ENCODE peak calls at places on chromosomes 13 and 19, in ten cellular contexts. V, T, Q, B, W, I, S, G, M and Z are unnamed samples.

GRCh38 chr19:44998025-44998424 is 3.2 kb upstream of the RELB start:
- DNase-seq in V (no peak), T (no peak), Q (no peak), B (no peak), W (no peak), I (no peak), S (no peak), G (no peak), M (no peak), Z (no peak)

GRCh38 chr13:23505007-23505406 is 65.2 kb upstream of the TNFRSF19 start:
- DNase-seq in V (peak), T (no peak), Q (no peak), B (no peak), W (peak), I (peak), S (peak), G (no peak), M (peak), Z (peak)

GRCh38 chr13:94858856-94859811 is 146.8 kb upstream of the SOX21 start:
- DNase-seq in V (peak), T (peak), Q (no peak), B (peak), W (peak), I (peak), S (peak), G (no peak), M (peak), Z (peak)

GRCh38 chr13:40452741-40453665 is 213.4 kb downstream of the FOXO1 start:
- DNase-seq in V (peak), T (no peak), Q (no peak), B (no peak), W (peak), I (peak), S (peak), G (no peak), M (no peak), Z (peak)

GRCh38 chr19:58586131-58586765 is 13.1 kb upstream of the MZF1 start:
- DNase-seq in V (no peak), T (no peak), Q (peak), B (no peak), W (no peak), I (no peak), S (no peak), G (no peak), M (no peak), Z (no peak)

GRCh38 chr19:2609389-2610116 is 92.9 kb downstream of the GNG7 start:
- DNase-seq in V (no peak), T (no peak), Q (no peak), B (no peak), W (no peak), I (no peak), S (no peak), G (no peak), M (no peak), Z (no peak)

GRCh38 chr13:99895999-99896695 is 75.4 kb downstream of the ZIC5 start:
- DNase-seq in V (no peak), T (no peak), Q (no peak), B (no peak), W (no peak), I (no peak), S (no peak), G (no peak), M (no peak), Z (no peak)

GRCh38 chr19:4737955-4738580 is 14.4 kb upstream of the DPP9 start:
- DNase-seq in V (no peak), T (no peak), Q (no peak), B (no peak), W (no peak), I (no peak), S (no peak), G (no peak), M (no peak), Z (no peak)

GRCh38 chr19:52527954-52528326 is 472 bp downstream of the ZNF808 start:
- DNase-seq in V (no peak), T (peak), Q (no peak), B (peak), W (peak), I (peak), S (no peak), G (no peak), M (no peak), Z (no peak)

GRCh38 chr13:50197705-50198104 is 182.5 kb downstream of the KCNRG start:
- DNase-seq in V (no peak), T (no peak), Q (no peak), B (no peak), W (no peak), I (no peak), S (peak), G (no peak), M (no peak), Z (no peak)

GRCh38 chr13:103000157-103000556 is 66.1 kb downstream of the SLC10A2 start:
- DNase-seq in V (no peak), T (no peak), Q (no peak), B (no peak), W (no peak), I (no peak), S (no peak), G (no peak), M (no peak), Z (no peak)

GRCh38 chr13:107669356-107669755 is 546.0 kb downstream of the LIG4 start:
- DNase-seq in V (peak), T (no peak), Q (no peak), B (no peak), W (peak), I (no peak), S (peak), G (no peak), M (no peak), Z (no peak)

GRCh38 chr19:19355606-19356139 is 35.0 kb downstream of the MAU2 start:
- DNase-seq in V (no peak), T (no peak), Q (no peak), B (no peak), W (no peak), I (no peak), S (no peak), G (no peak), M (no peak), Z (no peak)

GRCh38 chr13:51599444-51600176 is 15.3 kb downstream of the WDFY2 start:
- DNase-seq in V (no peak), T (no peak), Q (no peak), B (no peak), W (no peak), I (no peak), S (no peak), G (no peak), M (no peak), Z (no peak)

GRCh38 chr19:19224852-19225494 is 13.2 kb downstream of the NCAN start:
- DNase-seq in V (no peak), T (peak), Q (no peak), B (peak), W (peak), I (peak), S (peak), G (no peak), M (peak), Z (peak)

GRCh38 chr13:21674271-21675009 is 3.6 kb downstream of the FGF9 start:
- DNase-seq in V (no peak), T (peak), Q (no peak), B (no peak), W (no peak), I (no peak), S (no peak), G (no peak), M (peak), Z (no peak)

GRCh38 chr13:33334831-33335230 is 49.3 kb upstream of the STARD13 start:
- DNase-seq in V (no peak), T (no peak), Q (no peak), B (no peak), W (no peak), I (no peak), S (no peak), G (no peak), M (no peak), Z (no peak)

GRCh38 chr19:35408284-35409171 is 37.7 kb downstream of the GPR42 start:
- DNase-seq in V (no peak), T (no peak), Q (no peak), B (no peak), W (no peak), I (no peak), S (no peak), G (no peak), M (no peak), Z (no peak)
- TF ChIP-seq CTCF in V (no peak), T (no peak), Q (no peak), B (no peak), W (no peak), I (no peak), S (no peak), G (no peak), M (no peak), Z (no peak)

DNA sequence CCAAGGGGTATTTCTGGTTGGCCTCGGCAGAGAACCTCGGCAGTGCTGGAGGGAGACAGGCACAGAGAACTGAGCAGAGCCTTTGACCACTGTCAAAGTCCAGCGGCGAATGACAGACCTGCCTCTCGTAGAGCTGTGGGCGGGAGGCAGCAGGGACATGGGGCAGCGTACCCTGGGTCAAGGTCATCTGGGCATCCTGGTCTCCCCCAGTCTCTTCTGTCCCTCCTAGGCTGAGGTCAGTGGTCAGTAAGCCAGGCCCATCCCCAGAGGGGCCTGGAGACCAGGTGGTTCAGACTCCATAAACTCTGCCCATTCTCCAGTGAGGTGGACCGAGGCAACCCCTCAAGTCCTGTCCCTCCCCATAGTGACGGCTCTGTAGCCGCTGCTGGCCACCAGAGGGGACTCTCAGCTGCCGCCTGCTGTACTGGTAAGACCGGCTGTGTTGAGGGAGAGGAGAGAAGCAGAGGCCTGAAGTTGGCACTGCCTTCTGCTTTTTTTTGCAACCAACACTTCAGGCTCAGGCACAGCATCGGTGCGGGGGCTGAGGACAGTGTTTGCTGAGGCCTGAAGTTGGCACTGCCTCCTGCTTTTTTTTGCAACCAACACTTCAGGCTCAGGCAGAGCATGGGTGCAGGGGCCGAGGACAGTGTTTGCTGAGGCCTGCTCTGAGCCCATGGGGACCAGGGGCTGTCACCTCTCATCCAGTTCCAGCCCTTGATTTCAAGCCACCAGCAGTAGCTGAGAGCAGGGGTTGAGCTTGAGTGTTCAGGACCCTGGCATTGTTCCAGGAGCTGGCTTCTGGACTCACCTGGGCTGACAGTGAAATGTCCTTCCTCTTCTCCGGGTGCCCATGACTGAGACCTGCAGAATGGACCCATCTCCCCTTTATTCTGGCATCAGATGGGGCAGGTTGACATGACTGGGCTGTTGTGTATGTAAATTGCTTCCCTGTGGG is at the start of gene PGLYRP2:
- DNase-seq in V (no peak), T (no peak), Q (no peak), B (no peak), W (no peak), I (no peak), S (no peak), G (no peak), M (no peak), Z (no peak)
- TF ChIP-seq CTCF in V (no peak), T (no peak), Q (no peak), B (peak), W (no peak), I (no peak), S (peak), G (peak), M (peak), Z (no peak)

DNA sequence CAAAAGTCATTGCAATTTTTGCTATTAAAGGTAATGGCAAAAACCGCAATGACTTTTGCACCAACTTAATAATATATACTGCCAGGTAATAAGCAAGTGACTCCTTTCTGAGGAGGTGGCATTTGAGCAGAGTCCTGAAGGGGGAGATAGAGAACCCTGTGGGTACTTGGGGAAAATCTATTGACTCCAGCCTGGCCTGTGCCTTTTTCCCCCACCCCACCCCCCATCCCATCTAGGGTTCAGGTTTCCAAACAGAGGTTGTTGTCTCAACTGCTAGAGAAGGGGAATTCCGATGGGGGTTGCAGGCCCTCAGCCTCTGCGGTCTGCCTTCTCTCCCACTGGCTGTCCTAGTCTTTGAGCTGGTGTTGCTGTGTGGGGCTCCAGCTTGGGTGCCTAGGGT is 11.5 kb downstream of the S1PR2 start:
- DNase-seq in V (no peak), T (peak), Q (no peak), B (no peak), W (peak), I (peak), S (peak), G (no peak), M (no peak), Z (peak)
- TF ChIP-seq CTCF in V (peak), T (peak), Q (no peak), B (no peak), W (peak), I (peak), S (peak), G (no peak), M (no peak), Z (peak)

GRCh38 chr13:26377038-26377437 is 123.1 kb downstream of the CDK8 start:
- DNase-seq in V (no peak), T (peak), Q (no peak), B (no peak), W (peak), I (no peak), S (peak), G (no peak), M (no peak), Z (peak)
- TF ChIP-seq CTCF in V (peak), T (peak), Q (no peak), B (no peak), W (peak), I (peak), S (peak), G (peak), M (peak), Z (peak)

GRCh38 chr13:86714495-86714894 is 915.3 kb upstream of the SLITRK6 start:
- DNase-seq in V (no peak), T (no peak), Q (no peak), B (no peak), W (no peak), I (no peak), S (no peak), G (no peak), M (no peak), Z (no peak)

DNA sequence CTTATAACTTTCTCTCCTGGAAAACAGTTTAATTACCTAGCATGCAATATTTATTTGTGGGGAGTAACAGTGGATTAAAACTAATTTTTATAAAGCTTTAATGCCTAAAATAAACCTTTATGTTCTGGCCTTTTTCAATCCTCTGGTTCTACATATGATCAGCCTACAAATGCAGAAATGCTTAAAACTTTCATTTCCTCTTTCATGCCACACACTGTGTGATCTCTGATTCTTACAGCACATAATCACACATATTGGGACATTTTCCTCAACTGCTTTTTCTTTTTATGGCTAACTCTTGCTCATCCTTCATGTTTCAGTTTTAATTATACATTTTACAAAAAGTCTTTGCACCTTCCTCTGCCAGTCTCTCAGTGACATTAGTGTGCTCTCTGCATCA is 910.8 kb upstream of the SLITRK6 start:
- DNase-seq in V (no peak), T (no peak), Q (no peak), B (no peak), W (no peak), I (no peak), S (no peak), G (no peak), M (no peak), Z (no peak)
- TF ChIP-seq CTCF in V (no peak), T (no peak), Q (no peak), B (no peak), W (no peak), I (no peak), S (no peak), G (no peak), M (no peak), Z (no peak)

GRCh38 chr19:42343344-42344110 is 18.1 kb downstream of the MEGF8 start:
- DNase-seq in V (no peak), T (peak), Q (no peak), B (no peak), W (no peak), I (no peak), S (no peak), G (no peak), M (no peak), Z (no peak)
- TF ChIP-seq CTCF in V (no peak), T (no peak), Q (no peak), B (no peak), W (no peak), I (no peak), S (no peak), G (no peak), M (no peak), Z (peak)

DNA sequence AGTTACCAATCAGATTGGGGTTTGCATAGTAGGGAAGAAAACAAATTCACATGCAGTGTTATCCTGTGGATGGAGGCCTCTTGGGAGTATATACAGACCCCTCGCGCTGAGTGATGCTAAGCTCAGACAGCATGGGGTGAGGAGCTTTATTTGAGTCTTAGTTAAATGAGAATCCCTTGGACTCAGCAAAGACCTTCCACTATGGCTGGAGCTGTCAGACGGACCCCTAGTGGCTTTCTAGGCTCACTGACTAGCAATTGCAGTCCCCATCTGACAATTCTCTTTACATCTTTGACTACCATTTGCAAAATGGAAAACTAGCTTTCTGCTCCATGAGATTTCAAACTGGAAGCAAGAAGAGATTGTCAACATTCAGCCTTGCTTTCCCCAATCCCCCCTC is 90.4 kb downstream of the STOML3 start:
- DNase-seq in V (no peak), T (no peak), Q (no peak), B (no peak), W (no peak), I (no peak), S (no peak), G (no peak), M (no peak), Z (no peak)
- TF ChIP-seq CTCF in V (peak), T (no peak), Q (no peak), B (no peak), W (no peak), I (no peak), S (peak), G (no peak), M (no peak), Z (peak)

GRCh38 chr19:42214810-42215209 is 2.7 kb downstream of the DEDD2 start:
- DNase-seq in V (no peak), T (no peak), Q (no peak), B (no peak), W (no peak), I (no peak), S (no peak), G (no peak), M (no peak), Z (no peak)

GRCh38 chr19:42220751-42221097 is 612 bp downstream of the ZNF526 start:
- DNase-seq in V (no peak), T (no peak), Q (no peak), B (no peak), W (no peak), I (no peak), S (no peak), G (no peak), M (no peak), Z (no peak)

GRCh38 chr19:42219812-42220750 is at the start of gene ZNF526:
- DNase-seq in V (peak), T (peak), Q (peak), B (peak), W (peak), I (peak), S (peak), G (peak), M (peak), Z (peak)

GRCh38 chr19:42216653-42217521 is 590 bp downstream of the DEDD2 start:
- DNase-seq in V (peak), T (peak), Q (peak), B (peak), W (peak), I (peak), S (peak), G (no peak), M (peak), Z (peak)

GRCh38 chr19:42217522-42218442 is at the start of gene DEDD2:
- DNase-seq in V (peak), T (peak), Q (peak), B (peak), W (peak), I (peak), S (peak), G (peak), M (peak), Z (peak)
- TF ChIP-seq CTCF in V (no peak), T (no peak), Q (no peak), B (no peak), W (no peak), I (no peak), S (no peak), G (no peak), M (peak), Z (no peak)

GRCh38 chr13:84870190-84870589 is 929.0 kb downstream of the SLITRK6 start:
- DNase-seq in V (no peak), T (no peak), Q (no peak), B (no peak), W (no peak), I (no peak), S (no peak), G (no peak), M (no peak), Z (no peak)
- TF ChIP-seq CTCF in V (no peak), T (no peak), Q (no peak), B (no peak), W (no peak), I (no peak), S (no peak), G (no peak), M (no peak), Z (peak)